ENCODE peak calls at places on chromosomes 5 and 9, in nine cellular contexts. D is activated CD8-positive, alpha-beta T cell treated with anti-CD3 and anti-CD28 coated beads for 36 hours; S is AG04450; U is colonic mucosa; H is right lobe of liver; C is foreskin fibroblast; N is nephron progenitor cell; Y is epithelial cell of proximal tubule; T is bronchial epithelial cell. I is an unnamed sample.

GRCh38 chr9:123251324-123251723 is 17.1 kb downstream of the STRBP start:
- DNase-seq in C (no peak), Y (no peak), T (no peak), N (no peak), S (no peak), H (no peak), U (no peak), D (no peak), I (no peak)

GRCh38 chr9:134922932-134923240 is 5.2 kb upstream of the FCN1 start:
- DNase-seq in H (no peak), Y (no peak), U (no peak), C (no peak), T (no peak), S (no peak), N (no peak), D (no peak), I (no peak)

GRCh38 chr5:115816226-115817042 is at the start of gene CDO1:
- DNase-seq in S (no peak), Y (no peak), T (no peak), D (peak; percentile 57), C (peak; percentile 86), H (peak; percentile 77), U (no peak), N (peak; percentile 76), I (no peak)

GRCh38 chr5:134099288-134099872 is 15.1 kb upstream of the TCF7 start:
- DNase-seq in S (no peak), C (no peak), T (no peak), H (no peak), N (no peak), D (no peak), Y (no peak), U (no peak), I (no peak)

GRCh38 chr9:120946259-120946658 is 19.7 kb upstream of the TRAF1 start:
- DNase-seq in Y (no peak), S (no peak), D (no peak), U (no peak), T (peak; percentile 80), C (peak; percentile 70), H (no peak), N (no peak), I (no peak)

GRCh38 chr9:128276574-128277270 is 646 bp downstream of the SWI5 start:
- DNase-seq in D (no peak), S (no peak), T (peak; percentile 21), U (peak; percentile 54), H (peak; percentile 35), N (peak; percentile 33), C (peak; percentile 58), Y (no peak), I (no peak)

GRCh38 chr9:5817776-5818336 is 15.1 kb downstream of the ERMP1 start:
- DNase-seq in Y (no peak), U (no peak), T (peak; percentile 88), S (no peak), C (peak; percentile 76), N (no peak), H (no peak), D (no peak), I (no peak)

GRCh38 chr5:26482817-26483375 is 555.5 kb downstream of the CDH9 start:
- DNase-seq in T (peak; percentile 20), C (peak; percentile 0), D (peak; percentile 12), H (no peak), N (peak; percentile 38), Y (no peak), U (no peak), S (no peak), I (no peak)

GRCh38 chr5:42583322-42583721 is 160.1 kb downstream of the GHR start:
- DNase-seq in U (peak; percentile 65), N (peak; percentile 42), H (peak; percentile 58), D (peak; percentile 39), T (peak; percentile 80), Y (peak; percentile 23), S (no peak), C (peak; percentile 79), I (peak; percentile 72)

GRCh38 chr9:78605029-78605930 is 308.4 kb downstream of the PSAT1 start:
- DNase-seq in D (no peak), H (no peak), C (peak; percentile 68), S (no peak), U (no peak), N (no peak), Y (no peak), T (no peak), I (no peak)

GRCh38 chr9:78598120-78598519 is 301.2 kb downstream of the PSAT1 start:
- DNase-seq in Y (no peak), U (no peak), C (no peak), N (no peak), S (no peak), H (no peak), T (peak; percentile 23), D (no peak), I (peak; percentile 40)

GRCh38 chr9:78606011-78606410 is 309.1 kb downstream of the PSAT1 start:
- DNase-seq in Y (no peak), T (no peak), U (no peak), S (no peak), H (no peak), D (no peak), N (no peak), C (no peak), I (no peak)

GRCh38 chr9:78599939-78600338 is 303.0 kb downstream of the PSAT1 start:
- DNase-seq in T (no peak), S (no peak), U (no peak), C (no peak), H (no peak), Y (no peak), N (no peak), D (no peak), I (no peak)

GRCh38 chr9:78601957-78602565 is 305.1 kb downstream of the PSAT1 start:
- DNase-seq in H (no peak), T (peak; percentile 90), S (no peak), N (peak; percentile 44), D (peak; percentile 37), Y (peak; percentile 7), C (peak; percentile 79), U (no peak), I (peak; percentile 11)
- TF ChIP-seq CTCF in H (peak; percentile 63), T (peak; percentile 74), S (peak; percentile 88), N (peak; percentile 92), D (peak; percentile 69), Y (peak; percentile 83), C (peak; percentile 70), U (peak; percentile 51), I (peak; percentile 90)

GRCh38 chr5:140109050-140109817 is 4.7 kb upstream of the PURA start:
- DNase-seq in C (peak; percentile 50), T (no peak), Y (no peak), N (no peak), S (no peak), U (peak; percentile 38), D (no peak), H (peak; percentile 17), I (no peak)

GRCh38 chr5:140106805-140107311 is 7.1 kb upstream of the PURA start:
- DNase-seq in N (no peak), T (no peak), S (no peak), H (no peak), C (no peak), Y (no peak), U (no peak), D (no peak), I (no peak)

GRCh38 chr5:140106101-140106500 is 7.8 kb upstream of the PURA start:
- DNase-seq in Y (no peak), C (peak; percentile 20), H (no peak), T (peak; percentile 80), U (no peak), S (no peak), N (no peak), D (no peak), I (no peak)

GRCh38 chr5:140108093-140109049 is 5.5 kb upstream of the PURA start:
- DNase-seq in N (peak; percentile 31), Y (no peak), T (peak; percentile 62), H (peak; percentile 35), D (peak; percentile 43), U (peak; percentile 56), S (no peak), C (peak; percentile 23), I (no peak)

DNA sequence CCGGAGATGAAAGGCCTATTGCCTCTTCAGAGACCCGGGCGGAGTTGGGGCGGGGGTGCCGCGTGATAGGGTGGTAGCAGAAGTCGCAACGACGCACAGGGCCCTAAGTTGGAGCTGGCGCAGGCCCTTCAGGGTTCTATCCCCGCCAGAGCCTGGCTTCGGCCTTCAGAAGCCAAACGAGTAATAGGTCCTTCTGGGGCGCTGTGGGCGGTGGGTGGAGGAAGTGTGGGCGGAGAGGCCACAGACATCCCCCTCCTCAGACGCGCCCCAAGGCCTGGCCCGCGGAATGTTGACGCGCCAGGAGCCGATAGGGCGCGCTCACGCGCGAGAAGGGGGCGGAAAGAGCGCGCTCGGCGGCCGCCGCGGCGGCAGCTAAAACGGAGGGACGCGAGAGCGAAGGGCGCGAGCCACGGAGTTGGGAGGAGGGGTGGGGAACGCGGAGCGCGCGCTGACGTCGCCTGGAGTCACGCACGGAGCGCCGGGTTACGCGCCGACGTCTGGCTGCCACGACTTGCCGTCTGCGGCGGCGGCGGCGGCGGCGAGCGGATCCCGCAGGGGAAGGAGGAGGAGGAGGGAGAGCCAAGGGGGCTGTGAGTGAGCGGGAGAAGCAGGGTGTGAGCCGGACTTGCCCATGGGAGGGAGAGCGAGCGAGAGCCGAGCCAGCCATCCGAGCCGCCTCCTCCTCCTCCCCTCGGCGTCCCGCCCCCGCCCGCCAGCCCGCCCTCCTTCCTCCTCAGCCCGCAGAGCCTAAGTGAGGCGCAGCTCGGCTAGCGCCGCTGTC is 6.4 kb upstream of the PURA start:
- DNase-seq in S (peak; percentile 80), D (peak; percentile 93), U (peak; percentile 93), C (peak; percentile 98), N (peak; percentile 86), T (peak; percentile 79), Y (no peak), H (peak; percentile 95), I (peak; percentile 87)
- TF ChIP-seq CTCF in S (peak; percentile 14), D (peak; percentile 15), U (no peak), C (peak; percentile 8), N (no peak), T (peak; percentile 26), Y (peak; percentile 19), H (peak; percentile 30), I (peak; percentile 4)

DNA sequence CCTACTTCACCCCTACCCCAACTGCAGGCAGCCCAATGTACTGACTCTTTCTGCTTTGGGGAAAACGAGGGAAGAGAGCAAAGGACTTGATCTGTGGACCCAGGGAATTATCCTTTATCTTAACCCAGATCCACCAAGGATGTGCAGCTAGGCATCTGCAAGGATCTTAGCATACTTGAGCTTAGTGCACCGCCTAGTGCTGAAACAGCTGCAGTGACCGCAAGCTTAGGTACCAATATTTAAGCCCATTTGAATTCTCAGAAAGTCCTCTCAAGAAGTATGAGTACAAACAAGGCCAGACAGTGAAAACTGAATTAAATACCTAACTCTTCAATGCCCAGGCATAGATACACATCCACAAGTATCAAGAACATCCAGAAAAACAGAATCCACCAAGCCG is 576.7 kb upstream of the ADAMTS16 start:
- DNase-seq in T (peak; percentile 36), N (peak; percentile 40), Y (no peak), H (no peak), U (no peak), D (no peak), S (no peak), C (no peak), I (peak; percentile 10)
- TF ChIP-seq CTCF in T (peak; percentile 27), N (peak; percentile 61), Y (peak; percentile 59), H (no peak), U (no peak), D (no peak), S (no peak), C (no peak), I (peak; percentile 70)

DNA sequence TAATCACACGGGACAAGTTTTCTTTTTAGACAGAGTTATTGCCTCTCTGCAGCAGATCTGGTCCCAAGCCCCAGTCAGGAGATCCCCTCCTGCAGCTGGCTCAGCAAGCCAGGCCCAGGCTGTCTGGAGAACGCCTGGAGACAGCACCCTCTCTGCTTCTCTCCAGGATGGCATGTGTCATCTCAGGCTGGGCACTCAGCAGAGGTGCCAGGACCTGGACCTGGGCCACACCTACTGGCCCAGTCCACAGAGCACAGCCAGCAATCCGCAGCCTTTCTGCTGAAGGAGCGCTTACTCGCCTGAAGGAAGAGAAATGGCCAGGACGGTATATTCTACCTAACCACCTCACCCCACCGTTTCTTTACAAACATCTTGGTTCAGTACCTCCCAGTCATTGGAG is 4.7 kb upstream of the TBC1D9B start:
- DNase-seq in C (no peak), H (no peak), N (no peak), U (no peak), Y (no peak), T (no peak), D (no peak), S (no peak), I (peak; percentile 69)
- TF ChIP-seq CTCF in C (no peak), H (no peak), N (no peak), U (no peak), Y (no peak), T (no peak), D (no peak), S (no peak), I (no peak)

I was measured in LNCaP clone FGC.